ENCODE peak calls at places on chromosomes 4 and X, in four cellular contexts. X, R, T and E are unnamed samples.
A peak's percentile ranks its signal among the peaks of the same experiment; 100 is the strongest.

GRCh38 chrX:19912-20571 is 261.1 kb upstream of the PLCXD1 start:
- DNase-seq in X (no peak), R (no peak), T (no peak), E (no peak)

GRCh38 chrX:7077910-7078245 is 69.6 kb upstream of the STS start:
- DNase-seq in X (no peak), R (no peak), T (no peak), E (no peak)

GRCh38 chrX:134849390-134849789 is 141.4 kb upstream of the SMIM10 start:
- DNase-seq in X (no peak), R (no peak), T (peak; percentile 51), E (no peak)

GRCh38 chr4:122874194-122874593 is 47.6 kb downstream of the FGF2 start:
- DNase-seq in X (no peak), R (no peak), T (peak; percentile 84), E (peak; percentile 21)

GRCh38 chr4:140790765-140791164 is 34.6 kb upstream of the TBC1D9 start:
- DNase-seq in X (no peak), R (no peak), T (peak; percentile 6), E (peak; percentile 98)

GRCh38 chr4:7196731-7197130 is 4.4 kb downstream of the SORCS2 start:
- DNase-seq in X (no peak), R (peak; percentile 71), T (no peak), E (no peak)

GRCh38 chr4:113575391-113575790 is 186.1 kb downstream of the CAMK2D start:
- DNase-seq in X (no peak), R (no peak), T (peak; percentile 65), E (no peak)

GRCh38 chrX:69068295-69069085 is 96.8 kb downstream of the PJA1 start:
- DNase-seq in X (no peak), R (no peak), T (no peak), E (no peak)

GRCh38 chrX:17608898-17609297 is 128.4 kb upstream of the SCML1 start:
- DNase-seq in X (no peak), R (no peak), T (peak; percentile 2), E (no peak)

GRCh38 chr4:148795156-148795864 is 353.1 kb upstream of the NR3C2 start:
- DNase-seq in X (no peak), R (peak; percentile 9), T (no peak), E (no peak)

GRCh38 chr4:24470681-24471622 is 113.4 kb downstream of the DHX15 start:
- DNase-seq in X (no peak), R (peak; percentile 39), T (peak; percentile 45), E (no peak)

GRCh38 chr4:1009647-1010521 is 1.5 kb upstream of the FGFRL1 start:
- DNase-seq in X (peak; percentile 25), R (peak; percentile 70), T (peak; percentile 33), E (peak; percentile 32)

GRCh38 chr4:143482753-143483362 is 30.6 kb upstream of the SMARCA5 start:
- DNase-seq in X (no peak), R (peak; percentile 18), T (peak; percentile 69), E (no peak)

GRCh38 chrX:44651347-44651746 is 108.7 kb upstream of the FUNDC1 start:
- DNase-seq in X (no peak), R (no peak), T (no peak), E (no peak)

GRCh38 chr4:56979674-56980073 is 978 bp downstream of the POLR2B start:
- DNase-seq in X (no peak), R (peak; percentile 8), T (peak; percentile 52), E (peak; percentile 48)

GRCh38 chr4:188297873-188298272 is 158.6 kb downstream of the TRIML1 start:
- DNase-seq in X (no peak), R (no peak), T (peak; percentile 82), E (no peak)

GRCh38 chrX:3550160-3550765 is 163.2 kb downstream of the PRKX start:
- DNase-seq in X (no peak), R (peak; percentile 51), T (peak; percentile 45), E (peak; percentile 79)

GRCh38 chr4:153655004-153655541 is 29.0 kb upstream of the TLR2 start:
- DNase-seq in X (no peak), R (no peak), T (no peak), E (peak; percentile 35)

GRCh38 chr4:38601244-38601915 is 62.6 kb upstream of the KLF3 start:
- DNase-seq in X (no peak), R (no peak), T (peak; percentile 49), E (peak; percentile 64)

GRCh38 chrX:134186362-134187121 is 50.4 kb upstream of the CCDC160 start:
- DNase-seq in X (peak; percentile 8), R (peak; percentile 68), T (no peak), E (peak; percentile 63)

GRCh38 chr4:5780831-5781480 is 70.0 kb downstream of the EVC start:
- DNase-seq in X (no peak), R (no peak), T (peak; percentile 45), E (no peak)

GRCh38 chr4:26452565-26453531 is 37.4 kb downstream of the CCKAR start:
- DNase-seq in X (no peak), R (no peak), T (no peak), E (no peak)

GRCh38 chr4:140935259-140935658 is 179.1 kb upstream of the TBC1D9 start:
- DNase-seq in X (no peak), R (no peak), T (peak; percentile 4), E (no peak)

GRCh38 chrX:45351478-45351877 is 150.8 kb upstream of the DIPK2B start:
- DNase-seq in X (no peak), R (no peak), T (peak; percentile 67), E (no peak)

GRCh38 chr4:2357821-2358745 is 60.4 kb downstream of the ZFYVE28 start:
- DNase-seq in X (no peak), R (no peak), T (no peak), E (no peak)

GRCh38 chr4:147825451-147826287 is 93.8 kb downstream of the ARHGAP10 start:
- DNase-seq in X (no peak), R (no peak), T (peak; percentile 92), E (peak; percentile 92)

GRCh38 chr4:108849611-108850406 is 87.0 kb upstream of the ETNPPL start:
- DNase-seq in X (no peak), R (no peak), T (peak; percentile 76), E (no peak)

GRCh38 chr4:108619372-108620100 is 840 bp upstream of the RPL34 start:
- DNase-seq in X (no peak), R (no peak), T (no peak), E (peak; percentile 52)

GRCh38 chr4:130573742-130574141 is 1477.8 kb downstream of the C4orf33 start:
- DNase-seq in X (no peak), R (no peak), T (no peak), E (no peak)

GRCh38 chrX:20348139-20348538 is 81.4 kb upstream of the RPS6KA3 start:
- DNase-seq in X (no peak), R (no peak), T (no peak), E (no peak)

GRCh38 chr4:185020293-185020808 is 2.1 kb downstream of the HELT start:
- DNase-seq in X (no peak), R (no peak), T (peak; percentile 36), E (no peak)